ENCODE peak calls at places on chromosomes 5 and 9, in five cellular contexts. One of them, this sample, is unnamed.
A peak's percentile ranks its signal among the peaks of the same experiment; 100 is the strongest.

GRCh38 chr5:101520417-101520816 is 617.3 kb upstream of the ST8SIA4 start:
- DNase-seq in HFFc6: no peak
- DNase-seq in NCI-H510A treated with DMSO at 0.1 percent for 48 hours: no peak
- DNase-seq in fibroblast of the aortic adventitia: no peak
- DNase-seq in brain pericyte: no peak
- DNase-seq in this sample: no peak

GRCh38 chr9:37944671-37945481 is 40.9 kb upstream of the SLC25A51 start:
- DNase-seq in HFFc6: peak; percentile 57
- DNase-seq in NCI-H510A treated with DMSO at 0.1 percent for 48 hours: no peak
- DNase-seq in fibroblast of the aortic adventitia: no peak
- DNase-seq in brain pericyte: no peak
- DNase-seq in this sample: peak; percentile 42

GRCh38 chr5:115939059-115939458 is 23.2 kb upstream of the LVRN start:
- DNase-seq in HFFc6: no peak
- DNase-seq in NCI-H510A treated with DMSO at 0.1 percent for 48 hours: no peak
- DNase-seq in fibroblast of the aortic adventitia: no peak
- DNase-seq in brain pericyte: no peak
- DNase-seq in this sample: no peak

GRCh38 chr5:180976518-180976917 is 12.1 kb upstream of the BTNL3 start:
- DNase-seq in HFFc6: no peak
- DNase-seq in NCI-H510A treated with DMSO at 0.1 percent for 48 hours: no peak
- DNase-seq in fibroblast of the aortic adventitia: no peak
- DNase-seq in brain pericyte: no peak
- DNase-seq in this sample: no peak

GRCh38 chr9:8852301-8852864 is 1052.8 kb upstream of the DMAC1 start:
- DNase-seq in HFFc6: no peak
- DNase-seq in NCI-H510A treated with DMSO at 0.1 percent for 48 hours: no peak
- DNase-seq in fibroblast of the aortic adventitia: no peak
- DNase-seq in brain pericyte: no peak
- DNase-seq in this sample: no peak

GRCh38 chr5:14476791-14477435 is 104.7 kb upstream of the OTULINL start:
- DNase-seq in HFFc6: peak; percentile 73
- DNase-seq in NCI-H510A treated with DMSO at 0.1 percent for 48 hours: no peak
- DNase-seq in fibroblast of the aortic adventitia: peak; percentile 73
- DNase-seq in brain pericyte: no peak
- DNase-seq in this sample: peak; percentile 15

GRCh38 chr9:129412814-129413536 is 207.9 kb downstream of the C9orf50 start:
- DNase-seq in HFFc6: peak; percentile 73
- DNase-seq in NCI-H510A treated with DMSO at 0.1 percent for 48 hours: no peak
- DNase-seq in fibroblast of the aortic adventitia: peak; percentile 87
- DNase-seq in brain pericyte: no peak
- DNase-seq in this sample: peak; percentile 69

GRCh38 chr5:135880278-135880677 is 15.4 kb downstream of the IL9 start:
- DNase-seq in HFFc6: no peak
- DNase-seq in NCI-H510A treated with DMSO at 0.1 percent for 48 hours: no peak
- DNase-seq in fibroblast of the aortic adventitia: no peak
- DNase-seq in brain pericyte: no peak
- DNase-seq in this sample: peak; percentile 22

GRCh38 chr5:16934123-16934522 is 2.0 kb downstream of the MYO10 start:
- DNase-seq in HFFc6: peak; percentile 83
- DNase-seq in NCI-H510A treated with DMSO at 0.1 percent for 48 hours: peak; percentile 81
- DNase-seq in fibroblast of the aortic adventitia: peak; percentile 82
- DNase-seq in brain pericyte: peak; percentile 68
- DNase-seq in this sample: peak; percentile 64

GRCh38 chr5:111572561-111572960 is 60.2 kb upstream of the STARD4 start:
- DNase-seq in HFFc6: no peak
- DNase-seq in NCI-H510A treated with DMSO at 0.1 percent for 48 hours: no peak
- DNase-seq in fibroblast of the aortic adventitia: no peak
- DNase-seq in brain pericyte: no peak
- DNase-seq in this sample: no peak

GRCh38 chr5:6905883-6906282 is 192.7 kb downstream of the TENT4A start:
- DNase-seq in HFFc6: no peak
- DNase-seq in NCI-H510A treated with DMSO at 0.1 percent for 48 hours: no peak
- DNase-seq in fibroblast of the aortic adventitia: no peak
- DNase-seq in brain pericyte: no peak
- DNase-seq in this sample: no peak

GRCh38 chr9:89999534-90000370 is 394.9 kb downstream of the GADD45G start:
- DNase-seq in HFFc6: no peak
- DNase-seq in NCI-H510A treated with DMSO at 0.1 percent for 48 hours: peak; percentile 97
- DNase-seq in fibroblast of the aortic adventitia: peak; percentile 47
- DNase-seq in brain pericyte: peak; percentile 66
- DNase-seq in this sample: no peak

GRCh38 chr5:38878391-38879090 is 32.7 kb downstream of the OSMR start:
- DNase-seq in HFFc6: no peak
- DNase-seq in NCI-H510A treated with DMSO at 0.1 percent for 48 hours: no peak
- DNase-seq in fibroblast of the aortic adventitia: no peak
- DNase-seq in brain pericyte: no peak
- DNase-seq in this sample: no peak

GRCh38 chr5:143749581-143750204 is 62.3 kb upstream of the HMHB1 start:
- DNase-seq in HFFc6: peak; percentile 33
- DNase-seq in NCI-H510A treated with DMSO at 0.1 percent for 48 hours: no peak
- DNase-seq in fibroblast of the aortic adventitia: peak; percentile 30
- DNase-seq in brain pericyte: no peak
- DNase-seq in this sample: no peak

GRCh38 chr5:94945656-94946055 is 327.2 kb downstream of the SLF1 start:
- DNase-seq in HFFc6: no peak
- DNase-seq in NCI-H510A treated with DMSO at 0.1 percent for 48 hours: no peak
- DNase-seq in fibroblast of the aortic adventitia: no peak
- DNase-seq in brain pericyte: no peak
- DNase-seq in this sample: no peak

GRCh38 chr9:111451570-111451969 is 32.6 kb downstream of the ECPAS start:
- DNase-seq in HFFc6: no peak
- DNase-seq in NCI-H510A treated with DMSO at 0.1 percent for 48 hours: no peak
- DNase-seq in fibroblast of the aortic adventitia: no peak
- DNase-seq in brain pericyte: no peak
- DNase-seq in this sample: no peak

GRCh38 chr9:91814214-91814613 is 135.8 kb downstream of the ROR2 start:
- DNase-seq in HFFc6: no peak
- DNase-seq in NCI-H510A treated with DMSO at 0.1 percent for 48 hours: no peak
- DNase-seq in fibroblast of the aortic adventitia: no peak
- DNase-seq in brain pericyte: no peak
- DNase-seq in this sample: no peak

GRCh38 chr5:99386406-99387075 is 457.7 kb upstream of the CHD1 start:
- DNase-seq in HFFc6: no peak
- DNase-seq in NCI-H510A treated with DMSO at 0.1 percent for 48 hours: no peak
- DNase-seq in fibroblast of the aortic adventitia: no peak
- DNase-seq in brain pericyte: no peak
- DNase-seq in this sample: no peak

GRCh38 chr9:126397056-126397455 is 70.4 kb downstream of the MVB12B start:
- DNase-seq in HFFc6: no peak
- DNase-seq in NCI-H510A treated with DMSO at 0.1 percent for 48 hours: no peak
- DNase-seq in fibroblast of the aortic adventitia: no peak
- DNase-seq in brain pericyte: no peak
- DNase-seq in this sample: no peak

GRCh38 chr5:153400931-153401330 is 89.5 kb upstream of the GRIA1 start:
- DNase-seq in HFFc6: peak; percentile 39
- DNase-seq in NCI-H510A treated with DMSO at 0.1 percent for 48 hours: no peak
- DNase-seq in fibroblast of the aortic adventitia: no peak
- DNase-seq in brain pericyte: no peak
- DNase-seq in this sample: no peak

GRCh38 chr5:135007305-135007704 is 26.7 kb downstream of the PITX1 start:
- DNase-seq in HFFc6: no peak
- DNase-seq in NCI-H510A treated with DMSO at 0.1 percent for 48 hours: no peak
- DNase-seq in fibroblast of the aortic adventitia: no peak
- DNase-seq in brain pericyte: no peak
- DNase-seq in this sample: no peak

GRCh38 chr9:115262477-115262876 is 144.5 kb upstream of the TNC start:
- DNase-seq in HFFc6: peak; percentile 93
- DNase-seq in NCI-H510A treated with DMSO at 0.1 percent for 48 hours: peak; percentile 94
- DNase-seq in fibroblast of the aortic adventitia: peak; percentile 90
- DNase-seq in brain pericyte: no peak
- DNase-seq in this sample: peak; percentile 97